ENCODE peak calls at places on chromosome 19, in seven cellular contexts. Z is hepatocyte, K is GM23338, E is MM.1S, D is SK-N-SH, H is HCT116, N is PC-3. B is an unnamed sample.

GRCh38 chr19:1106841-1107654 is 3.3 kb downstream of the GPX4 start:
- DNase-seq in Z (peak; percentile 64), K (peak; percentile 62), E (no peak), D (no peak), H (no peak), N (peak; percentile 60), B (peak; percentile 82)

GRCh38 chr19:4474504-4475136 is 2.5 kb downstream of the HDGFL2 start:
- DNase-seq in Z (peak; percentile 81), K (peak; percentile 95), E (no peak), D (peak; percentile 95), H (no peak), N (peak; percentile 12), B (peak; percentile 66)

GRCh38 chr19:13493516-13494310 is 12.6 kb downstream of the CACNA1A start:
- DNase-seq in Z (no peak), K (no peak), E (no peak), D (no peak), H (no peak), N (peak; percentile 37), B (peak; percentile 50)

GRCh38 chr19:3492131-3492839 is 8.2 kb downstream of the DOHH start:
- DNase-seq in Z (no peak), K (no peak), E (no peak), D (peak; percentile 26), H (no peak), N (no peak), B (no peak)

GRCh38 chr19:18769989-18770528 is 21.0 kb downstream of the COMP start:
- DNase-seq in Z (no peak), K (peak; percentile 39), E (no peak), D (no peak), H (no peak), N (no peak), B (no peak)

GRCh38 chr19:56712609-56713008 is 41.1 kb upstream of the ZNF835 start:
- DNase-seq in Z (no peak), K (no peak), E (no peak), D (peak; percentile 52), H (no peak), N (no peak), B (no peak)

GRCh38 chr19:1619703-1620102 is 14.4 kb upstream of the UQCR11 start:
- DNase-seq in Z (no peak), K (no peak), E (no peak), D (peak; percentile 36), H (no peak), N (no peak), B (no peak)

GRCh38 chr19:11479470-11480080 is 1.3 kb downstream of the ELAVL3 start:
- DNase-seq in Z (peak; percentile 67), K (peak; percentile 91), E (no peak), D (peak; percentile 98), H (no peak), N (no peak), B (peak; percentile 42)

GRCh38 chr19:49555600-49556411 is 24.6 kb downstream of the NOSIP start:
- DNase-seq in Z (peak; percentile 64), K (peak; percentile 98), E (no peak), D (peak; percentile 95), H (peak; percentile 40), N (peak; percentile 35), B (peak; percentile 79)

GRCh38 chr19:42129399-42130253 is 2.6 kb downstream of the POU2F2 start:
- DNase-seq in Z (no peak), K (no peak), E (peak; percentile 70), D (peak; percentile 84), H (no peak), N (no peak), B (peak; percentile 81)
- H3K9me2 ChIP-seq in Z (no peaks in the 10 kb centered on the region), K (no peaks in the 10 kb centered on the region), E (no peaks in the 10 kb centered on the region), D (no peaks in the 10 kb centered on the region), H (no peaks in the 10 kb centered on the region), N (no peaks in the 10 kb centered on the region), B (no peaks in the 10 kb centered on the region)

GRCh38 chr19:17411801-17412200 is 6.4 kb upstream of the BST2 start:
- DNase-seq in Z (no peak), K (no peak), E (no peak), D (peak; percentile 9), H (no peak), N (no peak), B (no peak)

GRCh38 chr19:17414097-17414496 is 5.8 kb upstream of the MVB12A start:
- DNase-seq in Z (no peak), K (no peak), E (no peak), D (no peak), H (no peak), N (no peak), B (no peak)

GRCh38 chr19:17418710-17419109 is 1.1 kb upstream of the MVB12A start:
- DNase-seq in Z (no peak), K (no peak), E (no peak), D (no peak), H (no peak), N (no peak), B (no peak)

GRCh38 chr19:17419154-17419490 is 725 bp upstream of the MVB12A start:
- DNase-seq in Z (no peak), K (no peak), E (no peak), D (no peak), H (no peak), N (no peak), B (peak; percentile 50)

GRCh38 chr19:17415107-17415506 is 4.7 kb upstream of the MVB12A start:
- DNase-seq in Z (no peak), K (peak; percentile 92), E (no peak), D (no peak), H (no peak), N (no peak), B (no peak)
- H2AFZ ChIP-seq in Z (peak overlapping the region; percentile 61), K (no peak overlapping the region), E (no peak overlapping the region), D (no peak overlapping the region), H (no peak overlapping the region), N (no peak overlapping the region), B (peak overlapping the region; percentile 91)

DNA sequence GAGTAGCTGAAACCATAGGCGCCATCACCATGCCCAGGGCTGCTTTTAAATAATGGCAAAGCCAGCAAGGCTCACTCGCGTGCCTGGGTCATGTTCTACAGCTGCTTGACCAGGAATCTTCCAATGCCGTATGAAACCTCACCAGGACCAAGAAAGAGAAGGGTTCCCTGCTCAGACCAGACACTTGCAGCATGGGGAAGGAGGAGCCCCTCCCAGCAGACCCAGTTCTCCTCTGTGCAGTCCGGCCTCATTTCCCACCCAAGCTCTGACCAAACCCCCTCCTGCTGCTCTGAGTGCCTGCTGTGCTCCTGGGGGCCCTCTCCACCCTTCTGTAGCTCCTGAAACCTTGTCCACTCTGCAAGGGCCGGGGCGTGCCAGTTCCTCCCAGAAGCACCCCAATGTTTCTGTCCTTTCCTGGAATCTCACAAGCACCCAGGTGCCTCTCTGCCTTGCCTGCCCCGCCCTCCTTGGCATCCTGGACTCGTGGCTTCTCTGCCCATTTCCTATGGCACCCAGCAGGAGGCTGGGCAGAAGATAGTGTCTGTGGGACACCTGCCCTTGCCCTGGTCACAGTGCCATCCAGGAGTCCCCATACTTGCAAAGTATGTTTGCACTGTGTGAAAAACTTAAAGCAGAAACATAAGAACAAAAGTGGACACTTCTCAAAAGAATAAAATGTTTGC is 6.8 kb upstream of the SLC7A9 start:
- DNase-seq in Z (no peak), K (no peak), E (no peak), D (no peak), H (no peak), N (no peak), B (no peak)
- H3K9me2 ChIP-seq in Z (no peaks in the 10 kb centered on the region), K (no peaks in the 10 kb centered on the region), E (no peaks in the 10 kb centered on the region), D (no peaks in the 10 kb centered on the region), H (no peaks in the 10 kb centered on the region), N (no peaks in the 10 kb centered on the region), B (no peaks in the 10 kb centered on the region)

GRCh38 chr19:14519245-14519859 is 1.2 kb upstream of the DNAJB1 start:
- DNase-seq in Z (no peak), K (no peak), E (no peak), D (no peak), H (no peak), N (no peak), B (no peak)
- H2AFZ ChIP-seq in Z (no peak overlapping the region), K (peak overlapping the region; percentile 88), E (no peak overlapping the region), D (peak overlapping the region; percentile 48), H (no peak overlapping the region), N (no peak overlapping the region), B (peak overlapping the region; percentile 96)

DNA sequence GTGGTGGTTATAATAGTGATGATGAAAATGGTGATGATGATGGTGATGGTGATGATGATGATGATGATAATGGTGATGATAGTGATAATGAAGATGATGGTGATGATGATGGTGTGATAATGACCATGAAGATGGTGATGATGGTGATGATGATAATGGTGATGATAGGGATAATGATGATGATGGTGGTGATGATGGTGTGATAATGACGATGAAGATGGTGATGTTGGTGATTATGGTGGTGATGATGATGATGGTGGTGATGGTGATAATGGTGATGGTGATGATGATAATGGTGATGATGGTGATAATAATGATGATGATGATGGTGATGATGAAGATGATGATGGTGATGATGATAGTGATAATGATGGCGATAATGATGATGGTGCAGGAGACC is 1.6 kb downstream of the ADGRE1 start:
- DNase-seq in Z (no peak), K (no peak), E (no peak), D (no peak), H (no peak), N (no peak), B (no peak)
- H3K9me2 ChIP-seq in Z (no peaks in the 10 kb centered on the region), K (no peaks in the 10 kb centered on the region), E (no peaks in the 10 kb centered on the region), D (no peaks in the 10 kb centered on the region), H (no peaks in the 10 kb centered on the region), N (no peaks in the 10 kb centered on the region), B (no peaks in the 10 kb centered on the region)

GRCh38 chr19:8041553-8041952 is 11.0 kb upstream of the CCL25 start:
- DNase-seq in Z (no peak), K (no peak), E (no peak), D (no peak), H (no peak), N (no peak), B (no peak)
- H2AFZ ChIP-seq in Z (no peak overlapping the region), K (no peak overlapping the region), E (no peak overlapping the region), D (no peak overlapping the region), H (no peak overlapping the region), N (no peak overlapping the region), B (no peak overlapping the region)

B was measured in GM23248.